ENCODE peak calls at places on chromosomes 13 and 19, in ten cellular contexts. F is tibial nerve, Z is heart left ventricle, N is HCT116, L is gastrocnemius medialis, I is uterus, U is IMR-90, P is body of pancreas, G is stomach, A is upper lobe of left lung. W is an unnamed sample.

GRCh38 chr13:29551214-29551613 is 44.3 kb downstream of the SLC7A1 start:
- DNase-seq in P (no peak), N (no peak), Z (no peak), L (no peak), U (no peak), G (no peak), F (no peak), A (no peak), I (no peak), W (no peak)

GRCh38 chr13:72637561-72637960 is 89.9 kb downstream of the MZT1 start:
- DNase-seq in A (no peak), Z (no peak), U (no peak), F (no peak), N (no peak), L (no peak), G (no peak), I (no peak), P (no peak), W (no peak)

GRCh38 chr19:54928299-54928698 is 19.0 kb downstream of the NLRP7 start:
- DNase-seq in F (no peak), I (no peak), P (no peak), L (no peak), A (no peak), Z (no peak), U (no peak), N (peak; percentile 6), G (no peak), W (no peak)

GRCh38 chr13:35836476-35836875 is 294.7 kb downstream of the DCLK1 start:
- DNase-seq in Z (no peak), P (no peak), G (no peak), A (no peak), U (no peak), N (no peak), F (no peak), I (no peak), L (no peak), W (no peak)

GRCh38 chr19:38711726-38712153 is 32.5 kb downstream of the CAPN12 start:
- DNase-seq in Z (no peak), N (no peak), G (no peak), I (no peak), F (no peak), U (peak; percentile 97), A (peak; percentile 81), L (peak; percentile 46), P (no peak), W (peak; percentile 56)

GRCh38 chr13:73657821-73658540 is 476.2 kb downstream of the KLF12 start:
- DNase-seq in Z (peak; percentile 59), L (peak; percentile 19), U (no peak), P (peak; percentile 41), F (peak; percentile 36), N (no peak), I (no peak), A (no peak), G (no peak), W (no peak)

GRCh38 chr19:24046550-24046949 is 40.4 kb upstream of the ZNF254 start:
- DNase-seq in A (no peak), N (no peak), G (no peak), P (no peak), Z (no peak), U (no peak), L (no peak), I (no peak), F (no peak), W (no peak)

GRCh38 chr13:73767747-73768315 is 366.4 kb downstream of the KLF12 start:
- DNase-seq in L (no peak), U (no peak), G (no peak), N (no peak), F (no peak), I (no peak), Z (no peak), A (no peak), P (no peak), W (no peak)

GRCh38 chr19:6101991-6102390 is 8.3 kb downstream of the RFX2 start:
- DNase-seq in L (no peak), U (no peak), P (no peak), F (no peak), G (no peak), I (no peak), Z (no peak), A (no peak), N (no peak), W (no peak)

GRCh38 chr13:34116651-34117050 is 298.7 kb downstream of the RFC3 start:
- DNase-seq in F (no peak), P (no peak), I (no peak), N (no peak), L (no peak), G (no peak), A (no peak), Z (no peak), U (no peak), W (no peak)

GRCh38 chr13:41257535-41257934 is 5.8 kb downstream of the MTRF1 start:
- DNase-seq in N (no peak), L (no peak), G (no peak), A (no peak), Z (no peak), I (no peak), F (no peak), P (no peak), U (no peak), W (no peak)

GRCh38 chr13:35496761-35497386 is 20.4 kb upstream of the MAB21L1 start:
- DNase-seq in F (no peak), G (no peak), A (no peak), L (no peak), N (no peak), I (no peak), U (no peak), P (no peak), Z (no peak), W (no peak)

GRCh38 chr19:42246143-42246868 is 3.9 kb upstream of the GSK3A start:
- DNase-seq in G (peak; percentile 73), U (peak; percentile 83), L (peak; percentile 73), F (peak; percentile 63), I (peak; percentile 85), N (no peak), Z (peak; percentile 82), P (peak; percentile 74), A (no peak), W (no peak)

GRCh38 chr19:32666084-32666483 is 8.9 kb downstream of the ANKRD27 start:
- DNase-seq in I (no peak), L (no peak), Z (no peak), U (no peak), N (no peak), G (no peak), A (no peak), F (no peak), P (no peak), W (no peak)

GRCh38 chr13:73440296-73440895 is 381.6 kb downstream of the KLF5 start:
- DNase-seq in L (no peak), N (peak; percentile 39), Z (no peak), P (no peak), I (no peak), G (no peak), U (no peak), A (no peak), F (no peak), W (no peak)

GRCh38 chr19:30253581-30253996 is 118.6 kb upstream of the ZNF536 start:
- DNase-seq in U (no peak), I (no peak), Z (no peak), G (no peak), N (no peak), P (no peak), F (no peak), A (peak; percentile 65), L (no peak), W (no peak)

GRCh38 chr19:27772059-27772458 is 1440.9 kb downstream of the UQCRFS1 start:
- DNase-seq in F (no peak), L (no peak), I (no peak), Z (no peak), A (no peak), G (no peak), P (no peak), U (no peak), N (no peak), W (no peak)

GRCh38 chr19:34995551-34995950 is 4.6 kb upstream of the GRAMD1A start:
- DNase-seq in A (no peak), P (no peak), Z (no peak), I (no peak), N (no peak), L (no peak), U (no peak), G (no peak), F (no peak), W (no peak)
- H3K27ac ChIP-seq in A (peak overlapping the region; percentile 99), P (no peak overlapping the region), Z (peak overlapping the region; percentile 88), I (peak overlapping the region; percentile 62), N (no peak overlapping the region), L (peak overlapping the region; percentile 98), U (no peak overlapping the region), G (peak overlapping the region; percentile 99), F (no peak overlapping the region), W (peak overlapping the region; percentile 65)

GRCh38 chr19:10835089-10835753 is 791 bp downstream of the TMED1 start:
- DNase-seq in G (peak; percentile 100), U (no peak), P (no peak), L (peak; percentile 100), N (no peak), F (no peak), Z (no peak), A (peak; percentile 84), I (no peak), W (peak; percentile 100)
- TF ChIP-seq POLR2A in G (no peak), U (no peak), P (no peak), L (no peak), N (no peak), F (no peak), Z (no peak), A (no peak), I (no peak), W (no peak)

DNA sequence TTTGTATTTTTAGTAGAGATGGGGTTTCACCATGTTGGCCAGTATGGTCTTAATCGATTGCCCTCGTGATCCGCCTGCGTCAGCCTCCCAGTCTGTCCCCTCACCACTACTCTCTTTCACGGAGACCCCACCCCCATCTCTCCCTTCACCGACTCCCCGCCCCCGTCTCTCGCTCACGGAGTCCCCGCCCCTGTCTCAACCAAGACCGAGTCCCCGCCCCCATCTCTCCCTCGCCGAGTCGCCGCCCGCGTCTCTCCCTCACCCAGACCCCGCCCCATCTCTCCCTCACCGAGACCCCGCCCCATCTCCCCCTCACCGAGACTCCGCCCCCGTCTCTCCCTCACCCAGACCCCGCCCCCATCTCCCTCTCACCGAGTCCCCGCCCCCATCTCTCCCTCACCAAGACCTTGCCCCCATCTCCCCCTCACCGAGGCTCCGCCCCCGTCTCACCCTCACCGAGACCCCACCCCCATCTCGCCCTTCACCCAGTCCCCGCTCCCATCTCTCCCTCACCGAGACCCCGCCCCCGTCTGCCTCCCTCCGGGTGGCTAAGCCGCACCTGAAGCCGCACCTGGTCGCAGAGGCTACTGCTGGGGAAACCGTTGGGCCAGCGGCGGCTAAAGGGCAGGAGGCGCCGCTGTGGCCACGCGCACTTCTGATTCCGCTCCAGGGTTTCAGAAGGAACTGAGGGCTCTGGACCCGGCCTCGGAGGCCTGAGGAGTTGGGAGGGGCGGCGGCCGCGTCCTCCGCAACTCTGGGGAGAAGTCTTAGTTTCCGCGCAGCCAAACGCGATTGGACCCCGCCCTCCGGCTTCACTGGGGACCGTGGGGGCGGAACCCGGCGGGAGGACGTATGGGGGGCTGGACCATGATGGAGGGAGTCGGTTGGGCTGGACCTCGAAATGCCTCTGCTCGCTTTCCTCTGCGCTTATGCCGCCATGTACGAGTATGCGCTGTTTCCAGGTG is 17.1 kb upstream of the ZNF846 start:
- DNase-seq in U (peak; percentile 92), G (peak; percentile 99), L (peak; percentile 82), A (peak; percentile 96), N (peak; percentile 57), F (peak; percentile 99), P (peak; percentile 98), I (peak; percentile 99), Z (peak; percentile 99), W (peak; percentile 99)
- H3K4me3 ChIP-seq in U (peak overlapping the region; percentile 92), G (peak overlapping the region; percentile 79), L (peak overlapping the region; percentile 74), A (peak overlapping the region; percentile 77), N (peak overlapping the region; percentile 45), F (peak overlapping the region; percentile 61), P (peak overlapping the region; percentile 19), I (peak overlapping the region; percentile 70), Z (peak overlapping the region; percentile 65), W (peak overlapping the region; percentile 63)

GRCh38 chr13:113926301-113926761 is 47.5 kb downstream of the C13orf46 start:
- DNase-seq in N (no peak), L (peak; percentile 77), U (peak; percentile 60), A (no peak), Z (no peak), I (no peak), G (peak; percentile 23), F (peak; percentile 51), P (peak; percentile 8), W (no peak)
- H3K27ac ChIP-seq in N (no peak overlapping the region), L (peak overlapping the region; percentile 84), U (no peak overlapping the region), A (no peak overlapping the region), Z (no peak overlapping the region), I (peak overlapping the region; percentile 64), G (no peak overlapping the region), F (peak overlapping the region; percentile 56), P (no peak overlapping the region), W (no peak overlapping the region)